ENCODE peak calls at places on chromosomes 4 and X, in eight cellular contexts. One of them, this sample, is unnamed.

GRCh38 chr4:82984459-82984858 is 26.2 kb downstream of the LIN54 start:
- DNase-seq in A549: peak
- DNase-seq in gastrocnemius medialis: no peak
- DNase-seq in transverse colon: no peak
- DNase-seq in tibial nerve: no peak
- DNase-seq in HCT116: peak
- DNase-seq in HepG2: peak
- DNase-seq in stomach: no peak
- DNase-seq in this sample: no peak

GRCh38 chr4:43458293-43458692 is 565.8 kb downstream of the GRXCR1 start:
- DNase-seq in gastrocnemius medialis: no peak
- DNase-seq in A549: no peak
- DNase-seq in transverse colon: no peak
- DNase-seq in HepG2: no peak
- DNase-seq in stomach: no peak
- DNase-seq in HCT116: no peak
- DNase-seq in tibial nerve: no peak
- DNase-seq in this sample: no peak

GRCh38 chr4:139286186-139286698 is 6.2 kb upstream of the MGARP start:
- DNase-seq in gastrocnemius medialis: no peak
- DNase-seq in tibial nerve: no peak
- DNase-seq in HepG2: no peak
- DNase-seq in transverse colon: no peak
- DNase-seq in stomach: no peak
- DNase-seq in A549: no peak
- DNase-seq in HCT116: no peak
- DNase-seq in this sample: no peak

GRCh38 chr4:1234811-1235292 is 14.1 kb downstream of the CTBP1 start:
- DNase-seq in stomach: no peak
- DNase-seq in HCT116: no peak
- DNase-seq in A549: no peak
- DNase-seq in gastrocnemius medialis: no peak
- DNase-seq in transverse colon: no peak
- DNase-seq in HepG2: no peak
- DNase-seq in tibial nerve: no peak
- DNase-seq in this sample: no peak

GRCh38 chrX:9379697-9380551 is 84.9 kb upstream of the TBL1X start:
- DNase-seq in tibial nerve: no peak
- DNase-seq in HepG2: peak
- DNase-seq in A549: peak
- DNase-seq in stomach: no peak
- DNase-seq in HCT116: peak
- DNase-seq in transverse colon: peak
- DNase-seq in gastrocnemius medialis: no peak
- DNase-seq in this sample: no peak

GRCh38 chrX:65846974-65847373 is 179.5 kb downstream of the MSN start:
- DNase-seq in tibial nerve: no peak
- DNase-seq in HCT116: no peak
- DNase-seq in gastrocnemius medialis: no peak
- DNase-seq in HepG2: no peak
- DNase-seq in stomach: no peak
- DNase-seq in A549: no peak
- DNase-seq in transverse colon: no peak
- DNase-seq in this sample: no peak

GRCh38 chr4:118756958-118757357 is 71.8 kb downstream of the METTL14 start:
- DNase-seq in HCT116: no peak
- DNase-seq in gastrocnemius medialis: no peak
- DNase-seq in transverse colon: no peak
- DNase-seq in tibial nerve: no peak
- DNase-seq in HepG2: no peak
- DNase-seq in A549: no peak
- DNase-seq in stomach: no peak
- DNase-seq in this sample: no peak

GRCh38 chrX:53631156-53631555 is 55.4 kb downstream of the HUWE1 start:
- DNase-seq in stomach: no peak
- DNase-seq in A549: no peak
- DNase-seq in HepG2: no peak
- DNase-seq in gastrocnemius medialis: no peak
- DNase-seq in tibial nerve: no peak
- DNase-seq in HCT116: no peak
- DNase-seq in transverse colon: no peak
- DNase-seq in this sample: no peak

GRCh38 chr4:109821186-109821585 is 5.6 kb downstream of the GAR1 start:
- DNase-seq in HCT116: no peak
- DNase-seq in tibial nerve: no peak
- DNase-seq in stomach: no peak
- DNase-seq in HepG2: no peak
- DNase-seq in transverse colon: no peak
- DNase-seq in A549: no peak
- DNase-seq in gastrocnemius medialis: no peak
- DNase-seq in this sample: no peak

GRCh38 chrX:21723814-21724213 is 34.1 kb downstream of the SMPX start:
- DNase-seq in HepG2: no peak
- DNase-seq in stomach: no peak
- DNase-seq in A549: no peak
- DNase-seq in HCT116: no peak
- DNase-seq in transverse colon: no peak
- DNase-seq in gastrocnemius medialis: no peak
- DNase-seq in tibial nerve: no peak
- DNase-seq in this sample: no peak

GRCh38 chr4:145283909-145284308 is 103.5 kb upstream of the OTUD4 start:
- DNase-seq in tibial nerve: no peak
- DNase-seq in gastrocnemius medialis: no peak
- DNase-seq in HepG2: no peak
- DNase-seq in transverse colon: no peak
- DNase-seq in HCT116: no peak
- DNase-seq in A549: no peak
- DNase-seq in stomach: no peak
- DNase-seq in this sample: no peak

GRCh38 chr4:6701371-6701770 is 7.7 kb downstream of the S100P start:
- DNase-seq in HCT116: no peak
- DNase-seq in A549: peak
- DNase-seq in HepG2: peak
- DNase-seq in tibial nerve: no peak
- DNase-seq in stomach: no peak
- DNase-seq in gastrocnemius medialis: no peak
- DNase-seq in transverse colon: no peak
- DNase-seq in this sample: no peak

GRCh38 chrX:137565921-137566745 is at the start of gene ZIC3:
- DNase-seq in gastrocnemius medialis: peak
- DNase-seq in HepG2: no peak
- DNase-seq in stomach: peak
- DNase-seq in tibial nerve: peak
- DNase-seq in A549: no peak
- DNase-seq in transverse colon: peak
- DNase-seq in HCT116: no peak
- DNase-seq in this sample: peak

GRCh38 chrX:18598413-18598812 is 73.5 kb downstream of the RS1 start:
- DNase-seq in transverse colon: no peak
- DNase-seq in tibial nerve: no peak
- DNase-seq in HepG2: no peak
- DNase-seq in stomach: no peak
- DNase-seq in gastrocnemius medialis: no peak
- DNase-seq in HCT116: no peak
- DNase-seq in A549: no peak
- DNase-seq in this sample: no peak

GRCh38 chr4:48222491-48222890 is 47.1 kb downstream of the TEC start:
- DNase-seq in gastrocnemius medialis: no peak
- DNase-seq in HepG2: no peak
- DNase-seq in A549: no peak
- DNase-seq in transverse colon: no peak
- DNase-seq in stomach: no peak
- DNase-seq in HCT116: no peak
- DNase-seq in tibial nerve: no peak
- DNase-seq in this sample: no peak

GRCh38 chrX:29561417-29561816 is 653.9 kb upstream of the MAGEB2 start:
- DNase-seq in stomach: no peak
- DNase-seq in A549: no peak
- DNase-seq in gastrocnemius medialis: no peak
- DNase-seq in HepG2: no peak
- DNase-seq in HCT116: no peak
- DNase-seq in transverse colon: no peak
- DNase-seq in tibial nerve: no peak
- DNase-seq in this sample: no peak

GRCh38 chr4:21413807-21414370 is 534.7 kb downstream of the KCNIP4 start:
- DNase-seq in HepG2: no peak
- DNase-seq in gastrocnemius medialis: no peak
- DNase-seq in stomach: no peak
- DNase-seq in HCT116: no peak
- DNase-seq in transverse colon: no peak
- DNase-seq in A549: no peak
- DNase-seq in tibial nerve: no peak
- DNase-seq in this sample: no peak

GRCh38 chr4:8316911-8317351 is 47.4 kb downstream of the HTRA3 start:
- DNase-seq in stomach: peak
- DNase-seq in transverse colon: no peak
- DNase-seq in HCT116: no peak
- DNase-seq in HepG2: no peak
- DNase-seq in A549: no peak
- DNase-seq in tibial nerve: no peak
- DNase-seq in gastrocnemius medialis: no peak
- DNase-seq in this sample: peak

GRCh38 chr4:2800691-2801596 is 8.1 kb downstream of the SH3BP2 start:
- DNase-seq in gastrocnemius medialis: peak
- DNase-seq in tibial nerve: peak
- DNase-seq in transverse colon: peak
- DNase-seq in stomach: peak
- DNase-seq in A549: no peak
- DNase-seq in HepG2: peak
- DNase-seq in HCT116: no peak
- DNase-seq in this sample: no peak

GRCh38 chrX:130637591-130637990 is 235.8 kb downstream of the RBMX2 start:
- DNase-seq in A549: no peak
- DNase-seq in tibial nerve: no peak
- DNase-seq in transverse colon: no peak
- DNase-seq in stomach: no peak
- DNase-seq in HepG2: no peak
- DNase-seq in HCT116: no peak
- DNase-seq in gastrocnemius medialis: no peak
- DNase-seq in this sample: no peak

GRCh38 chrX:41984628-41985027 is 61.3 kb upstream of the CASK start:
- DNase-seq in tibial nerve: no peak
- DNase-seq in stomach: no peak
- DNase-seq in gastrocnemius medialis: no peak
- DNase-seq in HepG2: no peak
- DNase-seq in transverse colon: peak
- DNase-seq in HCT116: peak
- DNase-seq in A549: no peak
- DNase-seq in this sample: no peak

GRCh38 chr4:174283507-174284180 is at the start of the genes CEP44 and FBXO8:
- DNase-seq in A549: peak
- DNase-seq in transverse colon: peak
- DNase-seq in tibial nerve: peak
- DNase-seq in stomach: peak
- DNase-seq in HCT116: peak
- DNase-seq in gastrocnemius medialis: peak
- DNase-seq in HepG2: peak
- DNase-seq in this sample: peak

GRCh38 chr4:174563399-174563798 is 41.1 kb upstream of the HPGD start:
- DNase-seq in tibial nerve: no peak
- DNase-seq in gastrocnemius medialis: no peak
- DNase-seq in A549: no peak
- DNase-seq in transverse colon: no peak
- DNase-seq in HCT116: no peak
- DNase-seq in stomach: no peak
- DNase-seq in HepG2: no peak
- DNase-seq in this sample: no peak

DNA sequence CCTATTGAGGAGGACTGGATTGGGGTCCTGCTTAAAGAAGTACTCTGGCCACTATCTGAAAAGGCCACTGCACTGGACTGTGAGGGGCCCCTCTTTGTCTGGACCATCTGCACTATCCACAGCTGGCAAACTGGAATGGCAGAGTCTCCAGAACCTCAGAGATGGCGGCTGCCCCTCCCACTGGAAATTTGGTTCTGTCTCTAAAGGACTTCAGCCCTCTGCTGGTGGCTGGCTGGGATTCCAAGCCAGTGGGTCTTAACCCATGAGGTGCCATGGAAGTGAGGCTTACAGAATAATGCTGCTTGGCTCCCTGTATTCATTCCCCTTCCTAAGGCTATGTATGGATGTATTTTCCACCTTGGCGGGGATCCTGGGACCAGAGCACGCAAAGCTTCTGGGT is 41.6 kb upstream of the CYLC1 start:
- DNase-seq in tibial nerve: no peak
- DNase-seq in stomach: no peak
- DNase-seq in HepG2: no peak
- DNase-seq in transverse colon: no peak
- DNase-seq in A549: peak
- DNase-seq in gastrocnemius medialis: no peak
- DNase-seq in HCT116: no peak
- DNase-seq in this sample: no peak
- TF ChIP-seq CTCF in tibial nerve: no peak
- TF ChIP-seq CTCF in stomach: no peak
- TF ChIP-seq CTCF in HepG2: no peak
- TF ChIP-seq CTCF in transverse colon: no peak
- TF ChIP-seq CTCF in A549: no peak
- TF ChIP-seq CTCF in gastrocnemius medialis: no peak
- TF ChIP-seq CTCF in HCT116: no peak
- TF ChIP-seq CTCF in this sample: no peak

GRCh38 chrX:143757375-143757774 is 36.8 kb upstream of the SPANXN2 start:
- DNase-seq in transverse colon: no peak
- DNase-seq in gastrocnemius medialis: no peak
- DNase-seq in HCT116: no peak
- DNase-seq in A549: no peak
- DNase-seq in tibial nerve: no peak
- DNase-seq in stomach: no peak
- DNase-seq in HepG2: no peak
- DNase-seq in this sample: no peak
- H3K4me3 ChIP-seq in transverse colon: no peak
- H3K4me3 ChIP-seq in gastrocnemius medialis: no peak
- H3K4me3 ChIP-seq in HCT116: no peak
- H3K4me3 ChIP-seq in A549: no peak
- H3K4me3 ChIP-seq in tibial nerve: no peak
- H3K4me3 ChIP-seq in stomach: no peak
- H3K4me3 ChIP-seq in HepG2: no peak
- H3K4me3 ChIP-seq in this sample: no peak

GRCh38 chr4:75939890-75940691 is 722 bp downstream of the NAAA start:
- DNase-seq in tibial nerve: peak
- DNase-seq in HepG2: peak
- DNase-seq in A549: peak
- DNase-seq in gastrocnemius medialis: peak
- DNase-seq in HCT116: peak
- DNase-seq in stomach: peak
- DNase-seq in transverse colon: peak
- DNase-seq in this sample: peak
- TF ChIP-seq POLR2A in tibial nerve: no peak
- TF ChIP-seq POLR2A in HepG2: no peak
- TF ChIP-seq POLR2A in A549: peak
- TF ChIP-seq POLR2A in gastrocnemius medialis: no peak
- TF ChIP-seq POLR2A in HCT116: no peak
- TF ChIP-seq POLR2A in stomach: no peak
- TF ChIP-seq POLR2A in transverse colon: peak
- TF ChIP-seq POLR2A in this sample: no peak

DNA sequence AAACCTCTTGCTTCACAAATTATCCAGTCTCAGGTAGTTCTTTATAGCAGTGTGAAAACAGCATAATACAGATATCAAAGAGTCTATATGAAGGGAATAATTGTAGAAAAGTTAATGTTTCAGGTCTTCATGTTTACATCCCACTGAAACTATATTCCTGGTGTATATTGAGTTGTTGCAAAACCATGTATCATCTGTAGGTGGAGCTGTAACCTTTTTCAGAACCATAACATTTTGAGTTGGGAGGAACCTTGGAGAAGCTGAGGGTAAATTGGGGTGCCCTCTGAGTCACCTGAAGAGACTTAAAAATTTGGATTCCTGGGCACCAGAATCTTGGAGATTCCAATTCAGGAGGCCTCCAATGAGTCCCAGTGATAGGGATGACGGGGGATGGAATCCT is 51.9 kb upstream of the TAPT1 start:
- DNase-seq in HCT116: no peak
- DNase-seq in tibial nerve: no peak
- DNase-seq in stomach: no peak
- DNase-seq in gastrocnemius medialis: no peak
- DNase-seq in transverse colon: no peak
- DNase-seq in A549: no peak
- DNase-seq in HepG2: no peak
- DNase-seq in this sample: no peak
- TF ChIP-seq CTCF in HCT116: peak
- TF ChIP-seq CTCF in tibial nerve: no peak
- TF ChIP-seq CTCF in stomach: no peak
- TF ChIP-seq CTCF in gastrocnemius medialis: no peak
- TF ChIP-seq CTCF in transverse colon: no peak
- TF ChIP-seq CTCF in A549: no peak
- TF ChIP-seq CTCF in HepG2: no peak
- TF ChIP-seq CTCF in this sample: no peak